ENCODE peak calls at places on chromosomes 12 and 14, in six cellular contexts. M is activated B cell treated with CpG ODN at 0.5 μM for 24 hours; C is stimulated activated naive CD8-positive, alpha-beta T cell treated with anti-CD3 and anti-CD28 coated beads, Interleukin-15, amount 100 ng/mL, for 72 hours; Z is HepG2; S is iris pigment epithelial cell; P is body of pancreas. A is an unnamed sample.

GRCh38 chr12:79549531-79550271 is 141.1 kb downstream of the PAWR start:
- DNase-seq in Z (peak; percentile 96), S (peak; percentile 77), M (no peak), C (no peak), P (no peak), A (no peak)

GRCh38 chr14:97459180-97459579 is 662.0 kb downstream of the VRK1 start:
- DNase-seq in P (no peak), M (no peak), S (no peak), C (no peak), Z (no peak), A (peak; percentile 45)

GRCh38 chr12:52171950-52172512 is 19.8 kb downstream of the KRT80 start:
- DNase-seq in S (peak; percentile 56), M (no peak), P (peak; percentile 78), Z (peak; percentile 39), C (no peak), A (no peak)

GRCh38 chr12:59452746-59453145 is 143.1 kb upstream of the SLC16A7 start:
- DNase-seq in P (no peak), M (no peak), C (no peak), Z (no peak), S (no peak), A (no peak)

GRCh38 chr12:78864483-78865296 is at the start of gene SYT1:
- DNase-seq in S (peak; percentile 81), C (no peak), P (peak; percentile 7), Z (no peak), M (peak; percentile 16), A (no peak)

GRCh38 chr12:68222336-68222735 is 3.3 kb downstream of the IL26 start:
- DNase-seq in M (no peak), S (peak; percentile 11), P (no peak), Z (no peak), C (no peak), A (no peak)

GRCh38 chr14:96253140-96253539 is 2.9 kb upstream of the BDKRB1 start:
- DNase-seq in M (no peak), P (no peak), Z (no peak), S (peak; percentile 99), C (no peak), A (no peak)

GRCh38 chr12:21169878-21170472 is 39.0 kb downstream of the SLCO1B1 start:
- DNase-seq in S (peak; percentile 33), P (peak; percentile 65), Z (peak; percentile 37), M (no peak), C (peak; percentile 22), A (no peak)

GRCh38 chr12:5309654-5310053 is 122.3 kb upstream of the NTF3 start:
- DNase-seq in C (no peak), M (no peak), P (no peak), S (no peak), Z (no peak), A (no peak)

GRCh38 chr12:117885211-117885610 is 83.6 kb downstream of the KSR2 start:
- DNase-seq in M (no peak), S (no peak), P (no peak), C (no peak), Z (no peak), A (no peak)

GRCh38 chr14:34374998-34375740 is 86.9 kb downstream of the SPTSSA start:
- DNase-seq in P (no peak), S (no peak), C (no peak), Z (no peak), M (no peak), A (no peak)

GRCh38 chr14:102949801-102950451 is 27.5 kb downstream of the AMN start:
- DNase-seq in Z (no peak), P (peak; percentile 50), S (no peak), C (no peak), M (no peak), A (no peak)

GRCh38 chr12:3869860-3870259 is 3.3 kb downstream of the PARP11 start:
- DNase-seq in M (no peak), S (peak; percentile 31), C (peak; percentile 29), P (no peak), Z (no peak), A (peak; percentile 39)

GRCh38 chr12:107951024-107951423 is 176.5 kb downstream of the ASCL4 start:
- DNase-seq in S (no peak), P (no peak), Z (no peak), M (no peak), C (no peak), A (no peak)

GRCh38 chr12:92769124-92769901 is 66.5 kb downstream of the PLEKHG7 start:
- DNase-seq in S (peak; percentile 56), M (no peak), Z (no peak), C (no peak), P (no peak), A (no peak)

GRCh38 chr12:53968214-53969127 is 4.5 kb upstream of the HOXC11 start:
- DNase-seq in M (no peak), C (no peak), P (no peak), Z (no peak), S (no peak), A (no peak)

GRCh38 chr12:754871-755562 is 2.6 kb downstream of the WNK1 start:
- DNase-seq in C (peak; percentile 18), M (no peak), Z (peak; percentile 70), S (peak; percentile 83), P (no peak), A (peak; percentile 46)

GRCh38 chr14:104693482-104694431 is 4.3 kb downstream of the INF2 start:
- DNase-seq in M (no peak), Z (no peak), P (no peak), C (no peak), S (no peak), A (no peak)

GRCh38 chr12:5081016-5081415 is 37.3 kb downstream of the KCNA5 start:
- DNase-seq in P (no peak), M (no peak), C (no peak), S (no peak), Z (no peak), A (no peak)

GRCh38 chr14:103231376-103232019 is 102.5 kb upstream of the EIF5 start:
- DNase-seq in S (no peak), Z (no peak), C (no peak), P (no peak), M (no peak), A (no peak)

GRCh38 chr12:14283489-14284144 is 81.9 kb upstream of the ATF7IP start:
- DNase-seq in M (no peak), Z (no peak), C (no peak), P (no peak), S (no peak), A (no peak)

A was measured in T-helper 2 cell treated with Interferon-gamma antibody and Interleukin-4, amounts not matched to agents 5 μg/mL and 100 μg/mL, for 36 hours.